ENCODE peak calls at places on chromosomes 7 and 10, in seven cellular contexts. R is SK-N-SH; D is GM04503; T is cardiac fibroblast; K is cardiac muscle cell; O is NCI-H1092; S is stimulated activated CD4-positive, alpha-beta T cell treated with anti-CD3 and anti-CD28 coated beads, Interleukin-15, amount 100 ng/mL, for 1 hour. H is an unnamed sample.

GRCh38 chr7:5872326-5872725 is 8.3 kb upstream of the OCM start:
- DNase-seq in K (no peak), T (no peak), S (no peak), D (no peak), O (no peak), R (no peak), H (no peak)

GRCh38 chr10:31977440-31978157 is 49.0 kb upstream of the ARHGAP12 start:
- DNase-seq in T (peak), O (no peak), S (no peak), K (no peak), R (no peak), D (peak), H (no peak)

GRCh38 chr10:29746080-29746797 is 111.5 kb upstream of the SVIL start:
- DNase-seq in T (peak), O (no peak), K (no peak), R (no peak), D (no peak), S (no peak), H (no peak)

GRCh38 chr7:155897758-155898386 is 85.6 kb upstream of the SHH start:
- DNase-seq in R (no peak), D (no peak), K (no peak), O (no peak), T (no peak), S (no peak), H (peak)

GRCh38 chr10:130491698-130492050 is 355.5 kb downstream of the GLRX3 start:
- DNase-seq in O (peak), T (no peak), S (no peak), D (no peak), K (no peak), R (no peak), H (no peak)

GRCh38 chr7:103712991-103713778 is 267.2 kb upstream of the SLC26A5 start:
- DNase-seq in O (no peak), R (no peak), D (no peak), K (no peak), S (no peak), T (no peak), H (no peak)

GRCh38 chr10:95217476-95217875 is 23.4 kb downstream of the ACSM6 start:
- DNase-seq in R (no peak), T (no peak), S (no peak), O (no peak), K (no peak), D (no peak), H (no peak)

GRCh38 chr7:45574521-45575500 is 643 bp downstream of the ADCY1 start:
- DNase-seq in R (peak), D (no peak), S (no peak), T (peak), K (peak), O (peak), H (no peak)

GRCh38 chr7:127650842-127651555 is 995 bp upstream of the SND1 start:
- DNase-seq in O (peak), S (peak), T (no peak), K (no peak), R (peak), D (no peak), H (no peak)

GRCh38 chr10:29600067-29600466 is 34.7 kb downstream of the SVIL start:
- DNase-seq in K (no peak), T (no peak), R (no peak), D (no peak), S (no peak), O (no peak), H (no peak)

GRCh38 chr10:77082601-77083252 is 554.9 kb downstream of the KCNMA1 start:
- DNase-seq in R (no peak), T (no peak), S (no peak), K (no peak), O (no peak), D (no peak), H (no peak)

GRCh38 chr7:142231716-142232115 is 26.1 kb downstream of the PRSS58 start:
- DNase-seq in K (peak), S (no peak), D (no peak), O (no peak), T (no peak), R (peak), H (no peak)